ENCODE peak calls at places on chromosomes 1 and 21, in four cellular contexts. One of them, this sample, is unnamed.

GRCh38 chr1:156814571-156815260 is 1.9 kb downstream of the SH2D2A start:
- DNase-seq in adrenal gland: no peak
- DNase-seq in gastrocnemius medialis: no peak
- DNase-seq in endothelial cell of umbilical vein: peak
- DNase-seq in this sample: no peak

GRCh38 chr1:205661429-205662134 is 18.7 kb downstream of the SLC45A3 start:
- DNase-seq in adrenal gland: no peak
- DNase-seq in gastrocnemius medialis: no peak
- DNase-seq in endothelial cell of umbilical vein: no peak
- DNase-seq in this sample: no peak

GRCh38 chr1:39268112-39268581 is 63.7 kb downstream of the MACF1 start:
- DNase-seq in adrenal gland: peak
- DNase-seq in gastrocnemius medialis: peak
- DNase-seq in endothelial cell of umbilical vein: peak
- DNase-seq in this sample: no peak

GRCh38 chr21:46287541-46287940 is 1.4 kb downstream of the YBEY start:
- DNase-seq in adrenal gland: no peak
- DNase-seq in gastrocnemius medialis: no peak
- DNase-seq in endothelial cell of umbilical vein: no peak
- DNase-seq in this sample: no peak

GRCh38 chr1:201250326-201251011 is 32.8 kb upstream of the PKP1 start:
- DNase-seq in adrenal gland: no peak
- DNase-seq in gastrocnemius medialis: no peak
- DNase-seq in endothelial cell of umbilical vein: no peak
- DNase-seq in this sample: no peak

GRCh38 chr1:23980725-23981063 is 567 bp upstream of the SRSF10 start:
- DNase-seq in adrenal gland: peak
- DNase-seq in gastrocnemius medialis: no peak
- DNase-seq in endothelial cell of umbilical vein: no peak
- DNase-seq in this sample: no peak

GRCh38 chr1:81470250-81470649 is 330.5 kb upstream of the ADGRL2 start:
- DNase-seq in adrenal gland: no peak
- DNase-seq in gastrocnemius medialis: no peak
- DNase-seq in endothelial cell of umbilical vein: no peak
- DNase-seq in this sample: no peak

GRCh38 chr1:219573960-219574359 is 38.9 kb downstream of the ZC3H11B start:
- DNase-seq in adrenal gland: no peak
- DNase-seq in gastrocnemius medialis: no peak
- DNase-seq in endothelial cell of umbilical vein: no peak
- DNase-seq in this sample: no peak

GRCh38 chr1:216194721-216195120 is 228.5 kb downstream of the USH2A start:
- DNase-seq in adrenal gland: no peak
- DNase-seq in gastrocnemius medialis: no peak
- DNase-seq in endothelial cell of umbilical vein: no peak
- DNase-seq in this sample: no peak

GRCh38 chr1:174700775-174701174 is 253.0 kb downstream of the GPR52 start:
- DNase-seq in adrenal gland: no peak
- DNase-seq in gastrocnemius medialis: no peak
- DNase-seq in endothelial cell of umbilical vein: no peak
- DNase-seq in this sample: no peak

GRCh38 chr1:21302747-21303715 is 12.8 kb upstream of the ECE1 start:
- DNase-seq in adrenal gland: peak
- DNase-seq in gastrocnemius medialis: no peak
- DNase-seq in endothelial cell of umbilical vein: peak
- DNase-seq in this sample: no peak
- TF ChIP-seq CTCF in adrenal gland: peak
- TF ChIP-seq CTCF in gastrocnemius medialis: no peak
- TF ChIP-seq CTCF in endothelial cell of umbilical vein: peak
- TF ChIP-seq CTCF in this sample: no peak

DNA sequence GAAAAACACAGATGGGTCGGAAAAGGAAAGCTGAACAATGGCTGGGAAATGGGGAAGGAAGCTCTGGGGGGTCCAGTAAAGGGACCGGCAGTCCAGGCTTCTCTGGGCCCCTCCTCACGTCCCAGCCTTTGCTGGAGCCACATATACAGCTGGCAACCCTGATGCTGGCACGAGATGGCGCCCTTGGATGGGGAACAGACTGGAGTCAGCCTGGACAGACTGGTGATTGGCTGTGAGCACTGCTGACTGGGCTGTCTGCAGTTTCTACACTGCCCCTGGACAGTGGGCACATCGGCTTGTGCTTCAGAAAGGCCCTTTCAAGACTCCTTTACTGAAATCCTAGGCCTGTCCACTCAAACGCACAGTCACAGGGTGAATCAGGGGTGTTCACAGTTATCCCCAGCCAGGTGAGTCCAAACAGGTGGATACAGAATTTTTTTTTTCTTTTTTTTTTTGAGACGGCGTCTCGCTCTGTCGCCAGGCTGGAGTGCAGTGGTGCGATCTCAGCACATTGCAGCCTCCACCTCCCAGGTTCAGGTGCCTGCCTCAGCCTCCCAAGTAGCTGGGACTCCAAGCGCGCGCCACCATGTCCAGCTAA is 31.1 kb upstream of the ZBTB40 start:
- DNase-seq in adrenal gland: peak
- DNase-seq in gastrocnemius medialis: peak
- DNase-seq in endothelial cell of umbilical vein: peak
- DNase-seq in this sample: no peak
- TF ChIP-seq POLR2A in adrenal gland: no peak
- TF ChIP-seq POLR2A in gastrocnemius medialis: no peak
- TF ChIP-seq POLR2A in endothelial cell of umbilical vein: no peak
- TF ChIP-seq POLR2A in this sample: no peak

GRCh38 chr1:203424861-203425667 is 50.5 kb upstream of the PRELP start:
- DNase-seq in adrenal gland: no peak
- DNase-seq in gastrocnemius medialis: no peak
- DNase-seq in endothelial cell of umbilical vein: no peak
- DNase-seq in this sample: no peak

GRCh38 chr1:203427451-203427850 is 48.2 kb upstream of the PRELP start:
- DNase-seq in adrenal gland: no peak
- DNase-seq in gastrocnemius medialis: no peak
- DNase-seq in endothelial cell of umbilical vein: no peak
- DNase-seq in this sample: no peak

GRCh38 chr1:203425668-203425999 is 50.0 kb upstream of the PRELP start:
- DNase-seq in adrenal gland: no peak
- DNase-seq in gastrocnemius medialis: no peak
- DNase-seq in endothelial cell of umbilical vein: no peak
- DNase-seq in this sample: no peak

GRCh38 chr1:203426349-203426748 is 49.3 kb upstream of the PRELP start:
- DNase-seq in adrenal gland: no peak
- DNase-seq in gastrocnemius medialis: no peak
- DNase-seq in endothelial cell of umbilical vein: no peak
- DNase-seq in this sample: no peak

DNA sequence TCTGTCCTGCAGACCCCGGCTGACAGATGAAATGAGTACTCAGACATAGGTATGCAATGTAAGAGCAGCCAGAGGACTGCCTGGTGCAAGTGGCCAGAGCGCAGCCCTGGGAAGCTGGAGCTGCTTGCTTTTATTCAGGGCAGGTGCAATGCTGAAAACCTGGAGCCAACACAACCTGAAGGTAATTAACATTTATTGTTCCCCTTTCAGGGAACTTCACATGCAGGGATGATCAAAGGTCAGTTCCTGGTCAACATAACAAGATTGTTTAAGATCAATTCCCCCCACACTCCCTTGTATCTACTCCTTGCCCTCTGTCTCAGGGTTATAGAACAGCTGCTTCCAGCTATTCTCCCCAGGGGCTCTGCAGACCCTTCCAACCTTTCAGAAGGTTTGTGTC is 48.7 kb upstream of the PRELP start:
- DNase-seq in adrenal gland: no peak
- DNase-seq in gastrocnemius medialis: no peak
- DNase-seq in endothelial cell of umbilical vein: no peak
- DNase-seq in this sample: no peak
- TF ChIP-seq CTCF in adrenal gland: no peak
- TF ChIP-seq CTCF in gastrocnemius medialis: no peak
- TF ChIP-seq CTCF in endothelial cell of umbilical vein: no peak
- TF ChIP-seq CTCF in this sample: no peak

DNA sequence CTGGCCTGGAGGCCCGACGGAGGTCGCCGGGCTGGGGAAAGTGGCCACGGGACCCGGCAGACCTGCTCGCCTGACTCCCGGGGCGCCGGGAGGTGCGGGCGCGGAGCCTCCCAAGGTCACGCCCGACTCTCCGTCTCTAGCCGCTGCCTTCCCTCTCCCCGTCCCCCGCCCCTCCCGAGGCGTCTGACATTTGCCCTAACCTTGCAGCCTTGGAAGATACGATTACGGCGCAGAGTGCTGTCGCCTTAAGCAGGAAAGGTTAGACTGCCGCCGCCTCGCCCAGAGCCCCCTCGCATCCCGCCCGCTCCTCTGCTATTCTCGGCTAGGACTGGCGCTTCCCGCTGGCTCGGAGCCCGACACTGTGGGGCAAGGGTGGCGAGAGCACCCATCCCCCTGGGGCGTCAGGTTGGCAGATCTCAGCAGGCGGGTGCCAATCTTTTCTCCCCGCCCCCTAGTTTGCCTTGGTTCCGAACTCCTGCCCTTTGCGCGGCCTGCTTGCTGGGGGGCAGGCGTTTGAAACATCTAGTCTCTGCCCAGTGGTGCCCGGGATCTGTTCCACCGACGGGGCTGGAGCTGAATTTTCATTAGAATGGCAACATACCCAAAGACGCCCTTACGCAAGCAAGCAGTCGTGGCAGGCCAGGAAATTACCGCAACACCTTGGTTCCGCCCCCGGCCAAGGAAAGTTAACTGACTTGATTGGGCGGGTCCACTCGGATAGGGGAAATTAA is 841 bp downstream of the PGM1 start:
- DNase-seq in adrenal gland: peak
- DNase-seq in gastrocnemius medialis: peak
- DNase-seq in endothelial cell of umbilical vein: peak
- DNase-seq in this sample: peak
- TF ChIP-seq POLR2A in adrenal gland: no peak
- TF ChIP-seq POLR2A in gastrocnemius medialis: peak
- TF ChIP-seq POLR2A in endothelial cell of umbilical vein: no peak
- TF ChIP-seq POLR2A in this sample: no peak

GRCh38 chr21:29306920-29307319 is 8.2 kb downstream of the BACH1 start:
- DNase-seq in adrenal gland: no peak
- DNase-seq in gastrocnemius medialis: no peak
- DNase-seq in endothelial cell of umbilical vein: no peak
- DNase-seq in this sample: no peak
- TF ChIP-seq CTCF in adrenal gland: no peak
- TF ChIP-seq CTCF in gastrocnemius medialis: no peak
- TF ChIP-seq CTCF in endothelial cell of umbilical vein: no peak
- TF ChIP-seq CTCF in this sample: no peak

DNA sequence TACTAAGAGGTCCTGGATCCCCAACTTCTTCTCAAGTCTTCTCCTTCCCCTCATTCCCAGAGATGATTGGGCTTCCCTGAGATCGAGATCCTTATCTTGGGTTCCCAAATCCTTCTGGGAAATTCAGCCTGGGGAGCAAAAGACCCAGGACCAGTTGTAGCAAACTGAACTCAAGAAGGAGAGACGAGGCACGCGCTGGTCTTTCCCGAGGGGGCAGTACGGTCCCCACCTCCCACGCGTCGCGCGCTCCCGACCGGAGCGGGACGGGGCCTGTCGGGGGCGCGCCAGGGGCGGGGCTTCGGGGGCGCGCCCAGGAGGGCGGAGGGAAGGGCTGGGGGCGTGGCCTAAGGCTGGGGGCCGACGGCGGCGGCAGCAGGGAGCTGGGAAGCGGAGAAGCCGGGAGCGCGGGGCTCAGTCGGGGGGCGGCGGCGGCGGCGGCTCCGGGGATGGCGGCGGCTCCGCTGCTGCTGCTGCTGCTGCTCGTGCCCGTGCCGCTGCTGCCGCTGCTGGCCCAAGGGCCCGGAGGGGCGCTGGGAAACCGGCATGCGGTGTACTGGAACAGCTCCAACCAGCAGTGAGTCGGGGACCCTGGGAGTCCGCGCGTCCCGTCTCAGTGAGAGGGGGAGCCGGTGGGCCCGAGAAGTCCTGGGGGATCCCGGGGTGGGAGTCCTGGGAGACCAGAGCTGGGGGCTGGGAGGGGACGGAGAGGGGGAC is at the start of gene EFNA3:
- DNase-seq in adrenal gland: peak
- DNase-seq in gastrocnemius medialis: peak
- DNase-seq in endothelial cell of umbilical vein: peak
- DNase-seq in this sample: no peak
- TF ChIP-seq POLR2A in adrenal gland: no peak
- TF ChIP-seq POLR2A in gastrocnemius medialis: no peak
- TF ChIP-seq POLR2A in endothelial cell of umbilical vein: no peak
- TF ChIP-seq POLR2A in this sample: peak

This sample was measured in esophagus squamous epithelium.